ENCODE peak calls at places on chromosomes 5 and 9, in four cellular contexts. Q, O, C and M are unnamed samples.

GRCh38 chr9:4139201-4139600 is 160.7 kb downstream of the GLIS3 start:
- DNase-seq in Q (no peak), O (no peak), C (no peak), M (no peak)

GRCh38 chr9:109912082-109912581 is 132.1 kb downstream of the PALM2AKAP2 start:
- DNase-seq in Q (no peak), O (no peak), C (no peak), M (no peak)

GRCh38 chr9:125586173-125586512 is 120.9 kb downstream of the MAPKAP1 start:
- DNase-seq in Q (no peak), O (no peak), C (no peak), M (no peak)

GRCh38 chr5:160272041-160272663 is 40.2 kb downstream of the CCNJL start:
- DNase-seq in Q (no peak), O (no peak), C (no peak), M (no peak)

GRCh38 chr5:68456756-68457217 is 241.2 kb downstream of the PIK3R1 start:
- DNase-seq in Q (no peak), O (no peak), C (no peak), M (no peak)

GRCh38 chr9:15468113-15468512 is 42.7 kb downstream of the PSIP1 start:
- DNase-seq in Q (no peak), O (no peak), C (no peak), M (no peak)

GRCh38 chr9:121447341-121447834 is 52.3 kb downstream of the GGTA1 start:
- DNase-seq in Q (no peak), O (no peak), C (no peak), M (no peak)

GRCh38 chr9:86978986-86979385 is 31.7 kb upstream of the GAS1 start:
- DNase-seq in Q (no peak), O (no peak), C (no peak), M (no peak)

GRCh38 chr9:127723450-127723849 is 7.6 kb downstream of the TTC16 start:
- DNase-seq in Q (no peak), O (no peak), C (no peak), M (no peak)

GRCh38 chr5:16577677-16578076 is 39.1 kb downstream of the RETREG1 start:
- DNase-seq in Q (no peak), O (no peak), C (no peak), M (no peak)

GRCh38 chr9:116152390-116152789 is 1.2 kb upstream of the PAPPA start:
- DNase-seq in Q (no peak), O (no peak), C (no peak), M (no peak)

GRCh38 chr5:163347671-163348070 is 89.7 kb upstream of the CCNG1 start:
- DNase-seq in Q (peak), O (no peak), C (no peak), M (no peak)

GRCh38 chr5:106414342-106414741 is 1256.4 kb downstream of the EFNA5 start:
- DNase-seq in Q (no peak), O (no peak), C (no peak), M (no peak)

GRCh38 chr9:35179347-35180271 is 17.8 kb downstream of the UNC13B start:
- DNase-seq in Q (no peak), O (no peak), C (no peak), M (no peak)

GRCh38 chr5:123204224-123204623 is 115.2 kb downstream of the PRDM6 start:
- DNase-seq in Q (no peak), O (no peak), C (no peak), M (no peak)

GRCh38 chr9:125513634-125514413 is 193.2 kb downstream of the MAPKAP1 start:
- DNase-seq in Q (no peak), O (no peak), C (no peak), M (no peak)

GRCh38 chr5:90565491-90565890 is 6.9 kb downstream of the ADGRV1 start:
- DNase-seq in Q (no peak), O (no peak), C (no peak), M (no peak)

GRCh38 chr9:134321957-134322741 is 4.1 kb upstream of the RXRA start:
- DNase-seq in Q (no peak), O (no peak), C (no peak), M (no peak)

GRCh38 chr9:19424176-19424779 is 15.5 kb downstream of the ACER2 start:
- DNase-seq in Q (no peak), O (no peak), C (no peak), M (no peak)

GRCh38 chr9:16485575-16486321 is 384.7 kb downstream of the BNC2 start:
- DNase-seq in Q (no peak), O (no peak), C (no peak), M (no peak)

DNA sequence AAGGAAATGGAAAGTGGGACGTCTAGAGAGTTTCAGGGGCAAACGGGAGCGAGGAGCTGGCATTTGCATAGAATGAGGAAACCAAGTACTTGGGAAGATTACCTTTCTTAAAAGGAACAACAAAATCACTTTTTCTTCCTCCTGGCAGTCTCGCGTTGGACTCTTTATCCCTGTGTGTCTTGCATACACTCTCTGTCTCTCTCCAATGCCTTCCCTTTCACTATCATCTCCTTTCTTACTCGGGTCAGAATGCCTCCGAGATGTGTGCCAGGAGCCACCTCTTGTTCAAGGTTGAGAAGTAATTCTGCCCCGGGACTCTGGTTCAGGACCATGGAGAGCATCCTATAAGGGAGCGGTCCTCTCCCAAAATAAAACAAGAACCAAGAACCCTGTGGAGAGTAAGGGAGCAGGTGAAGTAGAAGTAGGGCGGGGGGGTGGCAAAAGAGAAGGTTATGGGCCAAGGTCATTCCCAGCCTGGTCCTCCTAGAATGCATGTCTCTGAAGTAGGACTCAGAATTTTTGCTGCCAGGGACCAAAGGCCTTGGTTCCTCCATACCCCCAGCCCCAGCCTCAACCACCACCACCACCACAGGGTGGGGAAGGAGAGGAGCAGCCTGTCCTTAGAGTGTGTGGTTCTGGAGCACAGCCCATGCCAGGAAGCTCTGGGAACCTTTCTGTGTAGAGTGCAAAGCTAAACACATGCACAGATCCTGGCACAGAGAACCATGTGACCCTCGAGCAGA is 72.1 kb upstream of the ARAP3 start:
- DNase-seq in Q (no peak), O (no peak), C (no peak), M (no peak)
- TF ChIP-seq CTCF in Q (no peak), O (no peak), C (no peak), M (no peak)

DNA sequence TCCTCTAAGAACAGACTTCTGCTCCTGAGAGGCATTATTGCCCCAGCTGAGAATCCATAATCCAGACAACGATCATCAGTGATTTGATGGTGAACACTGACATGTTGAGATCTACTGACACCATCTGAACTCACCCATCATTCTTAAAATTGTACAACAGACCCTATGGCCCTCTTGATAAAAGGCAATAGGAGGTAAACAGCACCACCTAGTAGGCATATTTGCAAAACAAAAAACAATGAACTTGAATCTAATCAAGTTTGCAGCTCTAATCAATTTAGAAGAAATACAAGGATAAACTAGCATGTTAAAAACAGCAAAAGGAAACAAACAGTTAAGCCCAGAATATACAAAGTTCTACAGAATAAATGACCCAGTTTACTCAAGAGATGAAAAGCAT is 89.6 kb downstream of the SFXN1 start:
- DNase-seq in Q (no peak), O (no peak), C (no peak), M (no peak)
- TF ChIP-seq CTCF in Q (no peak), O (no peak), C (no peak), M (no peak)

DNA sequence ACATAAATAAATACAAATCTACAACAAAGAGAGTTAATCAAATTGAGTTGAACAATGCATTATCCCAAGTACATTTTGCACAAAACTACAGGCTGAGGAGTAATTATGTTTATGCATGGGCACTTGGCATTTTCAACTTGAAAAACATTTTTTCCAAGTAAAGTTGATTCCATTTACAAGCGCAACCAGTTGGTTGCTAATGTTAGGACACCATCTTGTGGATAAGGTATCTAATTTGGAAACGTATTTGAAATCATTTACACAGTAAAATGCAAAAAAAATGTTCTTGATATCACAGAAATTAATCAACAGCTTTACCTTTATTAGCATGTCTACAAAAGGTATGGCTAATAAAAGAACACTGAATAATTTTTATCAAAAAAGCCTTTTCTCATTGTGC is 18.8 kb downstream of the FTMT start:
- DNase-seq in Q (no peak), O (no peak), C (no peak), M (no peak)
- TF ChIP-seq CTCF in Q (no peak), O (no peak), C (no peak), M (peak)

GRCh38 chr5:179768326-179769085 is 25.3 kb upstream of the LTC4S start:
- DNase-seq in Q (no peak), O (no peak), C (no peak), M (no peak)
- TF ChIP-seq CTCF in Q (no peak), O (peak), C (no peak), M (no peak)